ENCODE peak calls at places on chromosomes 13 and 19, in four cellular contexts. W, Q, A and T are unnamed samples.

GRCh38 chr13:40240293-40240692 is 426.1 kb downstream of the FOXO1 start:
- DNase-seq in A (no peak), Q (no peak), W (no peak), T (no peak)

GRCh38 chr19:518292-519231 is 11.3 kb downstream of the TPGS1 start:
- DNase-seq in W (peak), Q (no peak), A (peak), T (peak)

GRCh38 chr13:99199541-99200432 is 867 bp upstream of the UBAC2 start:
- DNase-seq in Q (no peak), A (no peak), W (no peak), T (no peak)

GRCh38 chr13:44086389-44086788 is 206.7 kb downstream of the LACC1 start:
- DNase-seq in Q (no peak), A (no peak), W (no peak), T (no peak)

GRCh38 chr19:33132425-33132824 is 511 bp downstream of the WDR88 start:
- DNase-seq in Q (no peak), W (no peak), A (peak), T (no peak)

GRCh38 chr13:47545630-47546029 is 455.4 kb downstream of the SUCLA2 start:
- DNase-seq in Q (no peak), W (no peak), A (no peak), T (no peak)

GRCh38 chr19:30691767-30692516 is 319.8 kb downstream of the ZNF536 start:
- DNase-seq in A (no peak), Q (no peak), W (peak), T (no peak)

GRCh38 chr13:113205428-113205931 is 3.0 kb downstream of the PCID2 start:
- DNase-seq in Q (no peak), A (no peak), W (peak), T (no peak)

GRCh38 chr19:40723661-40724254 is 6.8 kb downstream of the ITPKC start:
- DNase-seq in A (no peak), Q (no peak), W (no peak), T (no peak)

GRCh38 chr19:55098716-55099556 is 18.5 kb downstream of the PPP1R12C start:
- DNase-seq in W (no peak), Q (no peak), A (no peak), T (no peak)

GRCh38 chr19:7982651-7983099 is 22.8 kb downstream of the ELAVL1 start:
- DNase-seq in W (no peak), A (no peak), Q (no peak), T (no peak)

GRCh38 chr19:52786078-52786463 is 520 bp downstream of the ZNF600 start:
- DNase-seq in W (no peak), Q (peak), A (peak), T (no peak)

GRCh38 chr13:106143930-106144709 is 391.3 kb downstream of the EFNB2 start:
- DNase-seq in W (no peak), A (no peak), Q (no peak), T (no peak)

GRCh38 chr19:19662866-19663291 is 597 bp downstream of the ATP13A1 start:
- DNase-seq in A (no peak), Q (no peak), W (peak), T (no peak)

GRCh38 chr19:38006361-38007045 is 99.5 kb downstream of the SIPA1L3 start:
- DNase-seq in W (no peak), A (no peak), Q (no peak), T (no peak)

GRCh38 chr19:400976-401835 is 7.7 kb downstream of the C2CD4C start:
- DNase-seq in Q (no peak), W (no peak), A (no peak), T (no peak)

GRCh38 chr19:40217027-40217810 is 965 bp downstream of the TTC9B start:
- DNase-seq in W (no peak), Q (no peak), A (peak), T (no peak)

GRCh38 chr13:71712988-71713653 is 153.9 kb downstream of the DACH1 start:
- DNase-seq in W (peak), A (peak), Q (no peak), T (no peak)

GRCh38 chr13:113840541-113841354 is 23.1 kb downstream of the GAS6 start:
- DNase-seq in A (no peak), Q (no peak), W (no peak), T (no peak)

GRCh38 chr13:42101821-42102580 is 53.6 kb downstream of the DGKH start:
- DNase-seq in W (peak), A (no peak), Q (no peak), T (no peak)

GRCh38 chr19:55199620-55200204 is 9.6 kb downstream of the PTPRH start:
- DNase-seq in W (no peak), Q (no peak), A (no peak), T (no peak)

GRCh38 chr19:44689290-44690130 is 9.4 kb upstream of the CEACAM16 start:
- DNase-seq in A (peak), Q (peak), W (peak), T (peak)

GRCh38 chr19:7869453-7869909 is 4.7 kb downstream of the PRR36 start:
- DNase-seq in A (peak), Q (peak), W (peak), T (peak)

GRCh38 chr19:17687857-17688784 is at the start of gene UNC13A:
- DNase-seq in Q (no peak), W (peak), A (peak), T (peak)

GRCh38 chr19:3178377-3178972 is at the start of gene S1PR4:
- DNase-seq in Q (no peak), A (no peak), W (no peak), T (peak)

GRCh38 chr13:44045179-44045562 is 165.5 kb downstream of the LACC1 start:
- DNase-seq in W (no peak), A (peak), Q (no peak), T (no peak)

GRCh38 chr13:80379245-80379644 is 38.3 kb upstream of the SPRY2 start:
- DNase-seq in Q (no peak), A (no peak), W (peak), T (no peak)

GRCh38 chr13:89455741-89456140 is 1784.6 kb downstream of the SLITRK5 start:
- DNase-seq in A (no peak), W (no peak), Q (no peak), T (no peak)

GRCh38 chr19:51009061-51009891 is 7.9 kb upstream of the KLK8 start:
- DNase-seq in A (no peak), Q (no peak), W (no peak), T (no peak)

GRCh38 chr13:20197361-20197834 is 4.7 kb upstream of the GJB2 start:
- DNase-seq in A (peak), W (peak), Q (no peak), T (no peak)

GRCh38 chr19:41161903-41162302 is 31.1 kb upstream of the CYP2S1 start:
- DNase-seq in W (no peak), A (no peak), Q (no peak), T (no peak)

GRCh38 chr19:31303262-31303815 is 45.9 kb downstream of the TSHZ3 start:
- DNase-seq in Q (no peak), A (no peak), W (no peak), T (no peak)

GRCh38 chr13:61247149-61247936 is 168.3 kb downstream of the PCDH20 start:
- DNase-seq in A (peak), Q (no peak), W (no peak), T (no peak)

GRCh38 chr19:20070691-20071090 is 7.1 kb upstream of the ZNF90 start:
- DNase-seq in W (no peak), Q (no peak), A (no peak), T (no peak)

GRCh38 chr13:53254495-53254894 is 225.9 kb downstream of the OLFM4 start:
- DNase-seq in A (peak), Q (no peak), W (peak), T (no peak)

GRCh38 chr13:47499358-47500150 is 501.5 kb downstream of the SUCLA2 start:
- DNase-seq in A (no peak), W (peak), Q (no peak), T (no peak)

GRCh38 chr13:91372813-91373420 is 25.4 kb downstream of the MIR17HG start:
- DNase-seq in Q (no peak), A (no peak), W (no peak), T (no peak)

GRCh38 chr19:8338835-8339234 is 4.2 kb downstream of the KANK3 start:
- DNase-seq in A (no peak), Q (no peak), W (no peak), T (no peak)

GRCh38 chr13:25752957-25753540 is 298.8 kb downstream of the SHISA2 start:
- DNase-seq in Q (peak), A (no peak), W (peak), T (no peak)

GRCh38 chr19:1854032-1854541 is 5.8 kb upstream of the REXO1 start:
- DNase-seq in Q (no peak), W (no peak), A (no peak), T (no peak)
- H3K27ac ChIP-seq in Q (no peak), W (peak), A (no peak), T (no peak)

DNA sequence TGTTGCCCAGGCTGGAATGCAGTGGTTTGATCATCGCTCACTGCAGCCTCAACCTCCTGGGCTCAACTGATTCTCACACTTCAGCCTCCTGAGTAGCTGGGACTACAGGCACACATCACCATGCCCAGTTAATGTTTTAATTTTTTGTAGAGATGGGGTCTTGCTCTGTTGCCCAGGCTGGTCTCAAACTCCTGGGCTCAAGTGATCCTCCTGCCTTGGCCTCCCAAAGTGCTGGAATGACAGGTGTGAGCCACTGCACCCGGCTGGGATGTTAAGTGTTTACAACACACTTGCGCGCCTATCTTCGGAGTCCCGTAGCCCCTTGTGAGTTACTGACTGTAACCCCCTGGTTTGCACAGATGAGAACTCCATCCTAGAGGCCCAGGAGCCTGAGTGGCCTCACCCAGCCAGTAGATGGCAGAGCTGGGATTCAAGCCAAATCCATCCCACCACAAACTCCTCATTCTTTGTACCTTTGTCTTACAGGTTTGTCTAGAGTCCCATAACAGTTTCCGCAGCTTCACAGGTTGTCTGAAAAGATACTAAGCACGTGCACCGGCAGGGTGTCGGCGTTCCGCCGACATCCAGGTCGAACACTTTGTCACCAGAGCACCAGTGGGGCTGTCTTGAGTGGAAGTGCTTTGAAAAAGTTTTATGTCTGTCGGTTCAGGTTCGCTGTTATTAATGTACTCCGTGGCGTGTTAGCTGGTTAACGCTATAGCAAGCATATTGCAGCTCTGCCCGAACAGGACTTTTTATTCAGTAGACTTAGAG is 14.7 kb downstream of the MAG start:
- DNase-seq in Q (no peak), A (peak), W (no peak), T (no peak)
- TF ChIP-seq CTCF in Q (no peak), A (peak), W (peak), T (no peak)

GRCh38 chr19:48631254-48631653 is 5.9 kb downstream of the DBP start:
- DNase-seq in A (no peak), W (no peak), Q (no peak), T (no peak)

GRCh38 chr19:48629297-48629598 is 7.9 kb downstream of the DBP start:
- DNase-seq in W (no peak), A (no peak), Q (no peak), T (no peak)

GRCh38 chr19:48628486-48629296 is 8.5 kb downstream of the DBP start:
- DNase-seq in W (no peak), A (no peak), Q (no peak), T (no peak)

GRCh38 chr19:48630289-48631036 is 6.7 kb downstream of the DBP start:
- DNase-seq in Q (peak), A (peak), W (peak), T (no peak)

DNA sequence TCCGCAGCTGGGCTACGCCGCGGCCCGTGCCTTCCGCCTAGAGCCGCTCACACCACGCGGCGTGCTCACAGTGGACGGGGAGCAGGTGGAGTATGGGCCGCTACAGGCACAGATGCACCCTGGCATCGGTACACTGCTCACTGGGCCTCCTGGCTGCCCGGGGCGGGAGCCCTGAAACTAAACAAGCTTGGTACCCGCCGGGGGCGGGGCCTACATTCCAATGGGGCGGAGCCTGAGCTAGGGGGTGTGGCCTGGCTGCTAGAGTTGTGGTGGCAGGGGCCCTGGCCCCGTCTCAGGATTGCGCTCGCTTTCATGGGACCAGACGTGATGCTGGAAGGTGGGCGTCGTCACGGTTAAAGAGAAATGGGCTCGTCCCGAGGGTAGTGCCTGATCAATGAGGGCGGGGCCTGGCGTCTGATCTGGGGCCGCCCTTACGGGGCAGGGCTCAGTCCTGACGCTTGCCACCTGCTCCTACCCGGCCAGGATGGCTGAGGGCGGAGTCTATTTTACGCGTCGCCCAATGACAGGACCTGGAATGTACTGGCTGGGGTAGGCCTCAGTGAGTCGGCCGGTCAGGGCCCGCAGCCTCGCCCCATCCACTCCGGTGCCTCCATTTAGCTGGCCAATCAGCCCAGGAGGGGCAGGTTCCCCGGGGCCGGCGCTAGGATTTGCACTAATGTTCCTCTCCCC is 7.4 kb downstream of the DBP start:
- DNase-seq in A (peak), Q (peak), W (peak), T (no peak)
- H3K27ac ChIP-seq in A (peak), Q (peak), W (no peak), T (no peak)

GRCh38 chr13:101941095-101941777 is 460.6 kb downstream of the FGF14 start:
- DNase-seq in Q (no peak), W (no peak), A (no peak), T (no peak)
- TF ChIP-seq CTCF in Q (no peak), W (no peak), A (peak), T (no peak)